ENCODE peak calls at places on chromosomes 11 and 22, in ten cellular contexts. T is GM12865; D is activated CD4-positive, alpha-beta memory T cell treated with anti-CD3 and anti-CD28 coated beads, Interleukin-2, amount 10 ng/mL, durations not matched to agents 7 days and 5 days; Y is lung microvascular endothelial cell; G is spleen; U is stimulated activated naive CD4-positive, alpha-beta T cell; F is progenitor cell of endocrine pancreas; Q is CD8-positive, alpha-beta T cell; J is stimulated activated CD4-positive, alpha-beta T cell treated with anti-CD3 and anti-CD28 coated beads, Interleukin-4, amount 100 ng/mL, for 4 hours; I is foreskin fibroblast. S is an unnamed sample.
A peak's percentile ranks its signal among the peaks of the same experiment; 100 is the strongest.

GRCh38 chr22:49033616-49034015 is 794.1 kb downstream of the BRD1 start:
- DNase-seq in F (no peak), I (no peak), U (no peak), G (peak; percentile 38), Y (no peak), T (no peak), Q (no peak), J (no peak), D (no peak), S (no peak)

GRCh38 chr22:23457586-23457985 is 122.5 kb downstream of the IGLL1 start:
- DNase-seq in U (no peak), Y (no peak), T (no peak), G (no peak), D (no peak), Q (no peak), J (no peak), I (no peak), F (no peak), S (no peak)

GRCh38 chr22:23070418-23071162 is at the start of gene GNAZ:
- DNase-seq in I (peak; percentile 24), J (peak; percentile 35), D (no peak), Y (no peak), F (no peak), T (no peak), G (peak; percentile 88), U (peak; percentile 39), Q (no peak), S (no peak)

GRCh38 chr11:122637538-122637937 is 18.0 kb upstream of the UBASH3B start:
- DNase-seq in I (no peak), D (no peak), F (no peak), Y (no peak), Q (no peak), G (no peak), J (no peak), U (no peak), T (no peak), S (no peak)

GRCh38 chr11:3052109-3052479 is 5.1 kb downstream of the CARS1 start:
- DNase-seq in Y (no peak), F (no peak), G (no peak), J (no peak), I (peak; percentile 19), Q (no peak), U (no peak), D (no peak), T (peak; percentile 49), S (no peak)

GRCh38 chr11:70734379-70734778 is 336.1 kb downstream of the CTTN start:
- DNase-seq in F (no peak), Y (no peak), G (peak; percentile 55), U (no peak), Q (no peak), I (no peak), J (no peak), D (no peak), T (no peak), S (no peak)

GRCh38 chr22:37244922-37245722 is 1.1 kb upstream of the RAC2 start:
- DNase-seq in U (no peak), J (no peak), Q (peak; percentile 15), G (peak; percentile 90), F (no peak), D (no peak), Y (no peak), T (peak; percentile 82), I (no peak), S (no peak)

GRCh38 chr11:27907534-27907933 is 200.4 kb downstream of the KIF18A start:
- DNase-seq in I (no peak), G (no peak), F (no peak), U (no peak), Q (no peak), D (no peak), J (no peak), T (no peak), Y (no peak), S (no peak)

GRCh38 chr11:111387318-111387863 is 8.3 kb upstream of the POU2AF1 start:
- DNase-seq in F (no peak), J (no peak), Q (no peak), Y (no peak), T (no peak), D (no peak), G (no peak), U (no peak), I (no peak), S (no peak)

GRCh38 chr11:38795027-38795426 is 2197.0 kb upstream of the RAG2 start:
- DNase-seq in Y (no peak), U (no peak), I (no peak), T (no peak), G (no peak), J (no peak), D (no peak), Q (no peak), F (no peak), S (no peak)

GRCh38 chr11:65575568-65576231 is at the start of gene EHBP1L1:
- DNase-seq in J (peak; percentile 77), Q (peak; percentile 75), F (no peak), D (peak; percentile 87), U (peak; percentile 75), T (peak; percentile 87), Y (peak; percentile 35), G (peak; percentile 95), I (peak; percentile 80), S (no peak)